ENCODE peak calls at places on chromosomes 6 and 20, in six cellular contexts. One of them, this sample, is unnamed.

GRCh38 chr6:81228912-81229540 is 523.5 kb downstream of the TENT5A start:
- DNase-seq in endodermal cell: no peak
- DNase-seq in NT2/D1: no peak
- DNase-seq in neural progenitor cell: no peak
- DNase-seq in GM12878: no peak
- DNase-seq in H1: no peak
- DNase-seq in this sample: peak; percentile 96

GRCh38 chr6:139982652-139983051 is 608.2 kb upstream of the CITED2 start:
- DNase-seq in endodermal cell: peak; percentile 66
- DNase-seq in NT2/D1: peak; percentile 54
- DNase-seq in neural progenitor cell: peak; percentile 45
- DNase-seq in GM12878: no peak
- DNase-seq in H1: no peak
- DNase-seq in this sample: peak; percentile 78

GRCh38 chr20:39631557-39631956 is 669.4 kb downstream of the DHX35 start:
- DNase-seq in endodermal cell: no peak
- DNase-seq in NT2/D1: no peak
- DNase-seq in neural progenitor cell: no peak
- DNase-seq in GM12878: no peak
- DNase-seq in H1: no peak
- DNase-seq in this sample: no peak

GRCh38 chr20:62138204-62138543 is 5.0 kb downstream of the PSMA7 start:
- DNase-seq in endodermal cell: no peak
- DNase-seq in NT2/D1: no peak
- DNase-seq in neural progenitor cell: no peak
- DNase-seq in GM12878: no peak
- DNase-seq in H1: no peak
- DNase-seq in this sample: no peak

GRCh38 chr6:152605342-152605741 is 31.8 kb downstream of the SYNE1 start:
- DNase-seq in endodermal cell: no peak
- DNase-seq in NT2/D1: no peak
- DNase-seq in neural progenitor cell: no peak
- DNase-seq in GM12878: no peak
- DNase-seq in H1: no peak
- DNase-seq in this sample: no peak

GRCh38 chr20:2149507-2149906 is 47.9 kb downstream of the STK35 start:
- DNase-seq in endodermal cell: no peak
- DNase-seq in NT2/D1: peak; percentile 40
- DNase-seq in neural progenitor cell: no peak
- DNase-seq in GM12878: no peak
- DNase-seq in H1: no peak
- DNase-seq in this sample: peak; percentile 34

GRCh38 chr6:45049188-45049843 is 278.8 kb upstream of the RUNX2 start:
- DNase-seq in endodermal cell: peak; percentile 42
- DNase-seq in NT2/D1: no peak
- DNase-seq in neural progenitor cell: no peak
- DNase-seq in GM12878: no peak
- DNase-seq in H1: no peak
- DNase-seq in this sample: peak; percentile 32

GRCh38 chr6:80725156-80725930 is 618.9 kb downstream of the BCKDHB start:
- DNase-seq in endodermal cell: no peak
- DNase-seq in NT2/D1: no peak
- DNase-seq in neural progenitor cell: no peak
- DNase-seq in GM12878: no peak
- DNase-seq in H1: no peak
- DNase-seq in this sample: peak; percentile 34

GRCh38 chr6:129859524-129859923 is 1.6 kb downstream of the TMEM244 start:
- DNase-seq in endodermal cell: no peak
- DNase-seq in NT2/D1: no peak
- DNase-seq in neural progenitor cell: no peak
- DNase-seq in GM12878: no peak
- DNase-seq in H1: no peak
- DNase-seq in this sample: no peak

GRCh38 chr6:32993363-32993973 is 15.9 kb downstream of the HLA-DOA start:
- DNase-seq in endodermal cell: no peak
- DNase-seq in NT2/D1: no peak
- DNase-seq in neural progenitor cell: no peak
- DNase-seq in GM12878: no peak
- DNase-seq in H1: no peak
- DNase-seq in this sample: no peak

GRCh38 chr6:19472850-19473249 is 364.3 kb upstream of the ID4 start:
- DNase-seq in endodermal cell: peak; percentile 85
- DNase-seq in NT2/D1: peak; percentile 6
- DNase-seq in neural progenitor cell: peak; percentile 15
- DNase-seq in GM12878: no peak
- DNase-seq in H1: peak; percentile 85
- DNase-seq in this sample: no peak

GRCh38 chr20:5070570-5070969 is 49.2 kb downstream of the PCNA start:
- DNase-seq in endodermal cell: no peak
- DNase-seq in NT2/D1: no peak
- DNase-seq in neural progenitor cell: no peak
- DNase-seq in GM12878: no peak
- DNase-seq in H1: no peak
- DNase-seq in this sample: no peak

GRCh38 chr20:5070081-5070480 is 49.7 kb downstream of the PCNA start:
- DNase-seq in endodermal cell: no peak
- DNase-seq in NT2/D1: no peak
- DNase-seq in neural progenitor cell: no peak
- DNase-seq in GM12878: no peak
- DNase-seq in H1: no peak
- DNase-seq in this sample: no peak

GRCh38 chr20:5073154-5074049 is 46.4 kb downstream of the PCNA start:
- DNase-seq in endodermal cell: peak; percentile 73
- DNase-seq in NT2/D1: no peak
- DNase-seq in neural progenitor cell: no peak
- DNase-seq in GM12878: no peak
- DNase-seq in H1: peak; percentile 51
- DNase-seq in this sample: peak; percentile 22

GRCh38 chr20:5074050-5074674 is 45.6 kb downstream of the PCNA start:
- DNase-seq in endodermal cell: no peak
- DNase-seq in NT2/D1: no peak
- DNase-seq in neural progenitor cell: no peak
- DNase-seq in GM12878: peak; percentile 44
- DNase-seq in H1: no peak
- DNase-seq in this sample: no peak

DNA sequence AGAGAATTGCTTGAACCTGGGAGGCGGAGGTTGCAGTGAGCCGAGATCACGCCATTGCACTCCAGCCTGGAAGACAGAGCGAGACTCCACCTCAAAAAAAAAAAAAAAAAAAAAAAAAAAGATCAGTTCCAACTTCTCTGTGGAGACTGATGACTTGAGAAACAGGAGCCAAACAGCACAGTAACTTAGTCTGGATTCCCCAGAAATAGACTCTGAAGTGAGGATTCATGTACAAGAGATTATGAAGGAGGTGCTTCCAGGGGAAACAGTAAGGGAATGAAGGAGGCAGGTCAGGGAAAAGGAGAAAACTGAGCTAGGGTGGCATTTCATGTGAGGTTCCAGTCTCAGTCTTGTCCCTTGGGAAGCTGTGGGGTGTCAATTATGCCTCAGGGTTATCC is 47.0 kb downstream of the PCNA start:
- DNase-seq in endodermal cell: no peak
- DNase-seq in NT2/D1: no peak
- DNase-seq in neural progenitor cell: no peak
- DNase-seq in GM12878: no peak
- DNase-seq in H1: no peak
- DNase-seq in this sample: no peak
- H3K9ac ChIP-seq in endodermal cell: no peak overlapping the region
- H3K9ac ChIP-seq in NT2/D1: no peak overlapping the region
- H3K9ac ChIP-seq in neural progenitor cell: no peak overlapping the region
- H3K9ac ChIP-seq in GM12878: no peak overlapping the region
- H3K9ac ChIP-seq in H1: no peak overlapping the region
- H3K9ac ChIP-seq in this sample: peak overlapping the region; percentile 70

GRCh38 chr6:24932832-24933231 is 2.9 kb downstream of the RIPOR2 start:
- DNase-seq in endodermal cell: no peak
- DNase-seq in NT2/D1: no peak
- DNase-seq in neural progenitor cell: no peak
- DNase-seq in GM12878: no peak
- DNase-seq in H1: no peak
- DNase-seq in this sample: no peak
- H3K9ac ChIP-seq in endodermal cell: no peak overlapping the region
- H3K9ac ChIP-seq in NT2/D1: no peak overlapping the region
- H3K9ac ChIP-seq in neural progenitor cell: no peak overlapping the region
- H3K9ac ChIP-seq in GM12878: peak overlapping the region; percentile 36
- H3K9ac ChIP-seq in H1: no peak overlapping the region
- H3K9ac ChIP-seq in this sample: no peak overlapping the region

GRCh38 chr6:12324741-12325140 is 34.6 kb downstream of the EDN1 start:
- DNase-seq in endodermal cell: peak; percentile 78
- DNase-seq in NT2/D1: peak; percentile 38
- DNase-seq in neural progenitor cell: no peak
- DNase-seq in GM12878: no peak
- DNase-seq in H1: peak; percentile 51
- DNase-seq in this sample: no peak
- H3K9ac ChIP-seq in endodermal cell: no peak overlapping the region
- H3K9ac ChIP-seq in NT2/D1: no peak overlapping the region
- H3K9ac ChIP-seq in neural progenitor cell: no peak overlapping the region
- H3K9ac ChIP-seq in GM12878: no peak overlapping the region
- H3K9ac ChIP-seq in H1: no peak overlapping the region
- H3K9ac ChIP-seq in this sample: no peak overlapping the region

GRCh38 chr6:117955684-117956083 is 48.6 kb downstream of the SLC35F1 start:
- DNase-seq in endodermal cell: no peak
- DNase-seq in NT2/D1: no peak
- DNase-seq in neural progenitor cell: no peak
- DNase-seq in GM12878: no peak
- DNase-seq in H1: no peak
- DNase-seq in this sample: no peak
- H3K9ac ChIP-seq in endodermal cell: no peak overlapping the region
- H3K9ac ChIP-seq in NT2/D1: no peak overlapping the region
- H3K9ac ChIP-seq in neural progenitor cell: no peak overlapping the region
- H3K9ac ChIP-seq in GM12878: no peak overlapping the region
- H3K9ac ChIP-seq in H1: no peak overlapping the region
- H3K9ac ChIP-seq in this sample: no peak overlapping the region

GRCh38 chr20:56430957-56431356 is 18.9 kb downstream of the CASS4 start:
- DNase-seq in endodermal cell: no peak
- DNase-seq in NT2/D1: no peak
- DNase-seq in neural progenitor cell: no peak
- DNase-seq in GM12878: no peak
- DNase-seq in H1: no peak
- DNase-seq in this sample: no peak

GRCh38 chr20:56428881-56429280 is 16.8 kb downstream of the CASS4 start:
- DNase-seq in endodermal cell: peak; percentile 29
- DNase-seq in NT2/D1: no peak
- DNase-seq in neural progenitor cell: no peak
- DNase-seq in GM12878: no peak
- DNase-seq in H1: no peak
- DNase-seq in this sample: no peak

GRCh38 chr20:56429496-56429895 is 17.4 kb downstream of the CASS4 start:
- DNase-seq in endodermal cell: no peak
- DNase-seq in NT2/D1: no peak
- DNase-seq in neural progenitor cell: no peak
- DNase-seq in GM12878: no peak
- DNase-seq in H1: no peak
- DNase-seq in this sample: peak; percentile 52

GRCh38 chr20:56430471-56430870 is 18.4 kb downstream of the CASS4 start:
- DNase-seq in endodermal cell: peak; percentile 13
- DNase-seq in NT2/D1: no peak
- DNase-seq in neural progenitor cell: no peak
- DNase-seq in GM12878: no peak
- DNase-seq in H1: no peak
- DNase-seq in this sample: no peak

GRCh38 chr20:56429941-56430340 is 17.9 kb downstream of the CASS4 start:
- DNase-seq in endodermal cell: peak; percentile 5
- DNase-seq in NT2/D1: no peak
- DNase-seq in neural progenitor cell: no peak
- DNase-seq in GM12878: no peak
- DNase-seq in H1: no peak
- DNase-seq in this sample: no peak
- H3K9ac ChIP-seq in endodermal cell: no peak overlapping the region
- H3K9ac ChIP-seq in NT2/D1: no peak overlapping the region
- H3K9ac ChIP-seq in neural progenitor cell: no peak overlapping the region
- H3K9ac ChIP-seq in GM12878: no peak overlapping the region
- H3K9ac ChIP-seq in H1: no peak overlapping the region
- H3K9ac ChIP-seq in this sample: peak overlapping the region; percentile 13

GRCh38 chr6:112525749-112526148 is 178.6 kb downstream of the RFPL4B start:
- DNase-seq in endodermal cell: no peak
- DNase-seq in NT2/D1: no peak
- DNase-seq in neural progenitor cell: no peak
- DNase-seq in GM12878: no peak
- DNase-seq in H1: no peak
- DNase-seq in this sample: no peak

GRCh38 chr6:112526594-112526993 is 179.5 kb downstream of the RFPL4B start:
- DNase-seq in endodermal cell: no peak
- DNase-seq in NT2/D1: no peak
- DNase-seq in neural progenitor cell: peak; percentile 5
- DNase-seq in GM12878: no peak
- DNase-seq in H1: no peak
- DNase-seq in this sample: no peak

GRCh38 chr6:112524071-112524470 is 176.9 kb downstream of the RFPL4B start:
- DNase-seq in endodermal cell: no peak
- DNase-seq in NT2/D1: no peak
- DNase-seq in neural progenitor cell: no peak
- DNase-seq in GM12878: no peak
- DNase-seq in H1: no peak
- DNase-seq in this sample: no peak

DNA sequence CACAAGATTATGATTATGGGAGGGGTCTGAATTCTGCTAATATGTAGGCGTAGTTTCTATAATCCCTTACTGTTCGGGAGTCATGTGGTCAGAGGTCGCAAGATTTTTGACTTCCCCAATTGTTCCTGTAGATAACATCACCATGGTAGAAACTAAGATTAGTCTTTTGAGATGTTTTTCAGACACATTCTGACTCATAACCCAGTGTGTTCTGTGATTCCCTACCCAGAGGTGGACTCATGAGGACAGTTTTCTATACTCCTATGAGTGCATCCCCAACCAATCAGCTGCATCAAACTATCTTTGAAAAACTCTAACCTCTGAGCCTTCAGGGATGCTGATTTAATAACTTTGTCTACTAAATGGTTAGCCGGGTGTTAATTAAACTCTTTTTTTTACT is 175.5 kb downstream of the RFPL4B start:
- DNase-seq in endodermal cell: no peak
- DNase-seq in NT2/D1: no peak
- DNase-seq in neural progenitor cell: no peak
- DNase-seq in GM12878: no peak
- DNase-seq in H1: no peak
- DNase-seq in this sample: no peak
- H3K9ac ChIP-seq in endodermal cell: no peak overlapping the region
- H3K9ac ChIP-seq in NT2/D1: no peak overlapping the region
- H3K9ac ChIP-seq in neural progenitor cell: no peak overlapping the region
- H3K9ac ChIP-seq in GM12878: no peak overlapping the region
- H3K9ac ChIP-seq in H1: no peak overlapping the region
- H3K9ac ChIP-seq in this sample: no peak overlapping the region

This sample was measured in mesenchymal stem cell.